ENCODE peak calls at places on chromosomes 11 and 22, in nine cellular contexts. M is neural progenitor cell, X is breast epithelium, P is fibroblast of the aortic adventitia, Y is upper lobe of right lung, A is lower lobe of right lung, D is mesendoderm, K is GM12865, G is body of pancreas. Q is an unnamed sample.

GRCh38 chr11:128021304-128022006 is 565.9 kb downstream of the ETS1 start:
- DNase-seq in M (peak), X (no peak), P (peak), Y (no peak), A (no peak), D (peak), K (no peak), G (no peak), Q (no peak)

GRCh38 chr11:31968774-31969433 is 122.0 kb upstream of the RCN1 start:
- DNase-seq in M (no peak), X (no peak), P (peak), Y (no peak), A (no peak), D (no peak), K (no peak), G (no peak), Q (no peak)

GRCh38 chr11:26348776-26349175 is 16.8 kb downstream of the ANO3 start:
- DNase-seq in M (no peak), X (no peak), P (no peak), Y (no peak), A (no peak), D (no peak), K (no peak), G (no peak), Q (no peak)

GRCh38 chr11:76376746-76377558 is 4.0 kb downstream of the THAP12 start:
- DNase-seq in M (no peak), X (no peak), P (no peak), Y (no peak), A (no peak), D (no peak), K (peak), G (no peak), Q (no peak)

GRCh38 chr11:92830382-92831148 is 138.9 kb upstream of the MTNR1B start:
- DNase-seq in M (no peak), X (no peak), P (no peak), Y (no peak), A (no peak), D (no peak), K (peak), G (no peak), Q (no peak)

GRCh38 chr11:66845143-66845875 is 2.1 kb downstream of the RCE1 start:
- DNase-seq in M (no peak), X (no peak), P (no peak), Y (no peak), A (no peak), D (no peak), K (no peak), G (peak), Q (no peak)

GRCh38 chr11:98600103-98600502 is 420.6 kb upstream of the CNTN5 start:
- DNase-seq in M (no peak), X (no peak), P (no peak), Y (no peak), A (no peak), D (no peak), K (no peak), G (no peak), Q (no peak)

GRCh38 chr22:24153353-24153752 is 27.9 kb upstream of the SUSD2 start:
- DNase-seq in M (no peak), X (no peak), P (no peak), Y (no peak), A (no peak), D (no peak), K (peak), G (no peak), Q (no peak)

GRCh38 chr11:24086921-24087320 is 409.9 kb upstream of the LUZP2 start:
- DNase-seq in M (no peak), X (no peak), P (no peak), Y (no peak), A (no peak), D (no peak), K (no peak), G (no peak), Q (no peak)

GRCh38 chr22:20949698-20950183 is 17.3 kb upstream of the AIFM3 start:
- DNase-seq in M (no peak), X (no peak), P (no peak), Y (no peak), A (no peak), D (no peak), K (no peak), G (no peak), Q (no peak)

GRCh38 chr11:33976351-33977199 is 75.0 kb upstream of the CAPRIN1 start:
- DNase-seq in M (no peak), X (no peak), P (peak), Y (no peak), A (no peak), D (no peak), K (no peak), G (no peak), Q (peak)

GRCh38 chr11:102640946-102641345 is 15.8 kb upstream of the MMP20 start:
- DNase-seq in M (peak), X (no peak), P (no peak), Y (no peak), A (no peak), D (no peak), K (no peak), G (no peak), Q (no peak)

GRCh38 chr11:35418282-35418846 is 994 bp downstream of the SLC1A2 start:
- DNase-seq in M (peak), X (no peak), P (no peak), Y (peak), A (peak), D (peak), K (no peak), G (no peak), Q (no peak)

GRCh38 chr11:94326947-94327346 is 22.6 kb downstream of the IZUMO1R start:
- DNase-seq in M (no peak), X (no peak), P (no peak), Y (no peak), A (no peak), D (no peak), K (no peak), G (no peak), Q (no peak)

GRCh38 chr22:17319541-17319940 is 49.7 kb upstream of the CECR2 start:
- DNase-seq in M (peak), X (no peak), P (no peak), Y (no peak), A (no peak), D (no peak), K (no peak), G (no peak), Q (no peak)

GRCh38 chr11:4115128-4115527 is 20.5 kb downstream of the RRM1 start:
- DNase-seq in M (no peak), X (no peak), P (no peak), Y (no peak), A (no peak), D (peak), K (no peak), G (no peak), Q (no peak)

GRCh38 chr11:62450543-62451242 is 31.9 kb downstream of the SCGB1A1 start:
- DNase-seq in M (no peak), X (no peak), P (no peak), Y (no peak), A (no peak), D (no peak), K (no peak), G (no peak), Q (no peak)

GRCh38 chr11:95506777-95507176 is 275.8 kb upstream of the SESN3 start:
- DNase-seq in M (no peak), X (no peak), P (peak), Y (no peak), A (no peak), D (no peak), K (no peak), G (no peak), Q (no peak)

GRCh38 chr11:34351051-34351450 is 6.8 kb downstream of the ABTB2 start:
- DNase-seq in M (no peak), X (no peak), P (no peak), Y (no peak), A (no peak), D (no peak), K (no peak), G (no peak), Q (no peak)

GRCh38 chr11:116073854-116074837 is 569.9 kb upstream of the CADM1 start:
- DNase-seq in M (peak), X (no peak), P (no peak), Y (no peak), A (no peak), D (peak), K (peak), G (no peak), Q (peak)

GRCh38 chr11:130979386-130979972 is 63.2 kb upstream of the SNX19 start:
- DNase-seq in M (peak), X (no peak), P (peak), Y (no peak), A (no peak), D (peak), K (peak), G (no peak), Q (no peak)

GRCh38 chr11:64925536-64926449 is 1.3 kb downstream of the PPP2R5B start:
- DNase-seq in M (peak), X (no peak), P (no peak), Y (peak), A (no peak), D (no peak), K (no peak), G (peak), Q (no peak)
- H3K4me3 ChIP-seq in M (peak), X (peak), P (peak), Y (peak), A (peak), D (no peak), K (peak), G (no peak), Q (peak)

GRCh38 chr11:68684385-68685356 is at the start of gene GAL:
- DNase-seq in M (peak), X (no peak), P (no peak), Y (peak), A (no peak), D (peak), K (no peak), G (no peak), Q (no peak)
- H3K4me3 ChIP-seq in M (peak), X (peak), P (no peak), Y (peak), A (peak), D (peak), K (no peak), G (no peak), Q (peak)

GRCh38 chr22:30546616-30547015 is at the start of gene SEC14L6:
- DNase-seq in M (no peak), X (no peak), P (no peak), Y (no peak), A (no peak), D (no peak), K (no peak), G (no peak), Q (no peak)

GRCh38 chr22:30539368-30539767 is 7.2 kb downstream of the SEC14L6 start:
- DNase-seq in M (no peak), X (no peak), P (no peak), Y (no peak), A (no peak), D (no peak), K (no peak), G (no peak), Q (no peak)

GRCh38 chr22:30542811-30543188 is 3.7 kb downstream of the SEC14L6 start:
- DNase-seq in M (no peak), X (no peak), P (no peak), Y (no peak), A (no peak), D (no peak), K (no peak), G (no peak), Q (no peak)

GRCh38 chr22:30538280-30538679 is 8.3 kb downstream of the SEC14L6 start:
- DNase-seq in M (no peak), X (no peak), P (peak), Y (no peak), A (no peak), D (no peak), K (no peak), G (no peak), Q (no peak)

DNA sequence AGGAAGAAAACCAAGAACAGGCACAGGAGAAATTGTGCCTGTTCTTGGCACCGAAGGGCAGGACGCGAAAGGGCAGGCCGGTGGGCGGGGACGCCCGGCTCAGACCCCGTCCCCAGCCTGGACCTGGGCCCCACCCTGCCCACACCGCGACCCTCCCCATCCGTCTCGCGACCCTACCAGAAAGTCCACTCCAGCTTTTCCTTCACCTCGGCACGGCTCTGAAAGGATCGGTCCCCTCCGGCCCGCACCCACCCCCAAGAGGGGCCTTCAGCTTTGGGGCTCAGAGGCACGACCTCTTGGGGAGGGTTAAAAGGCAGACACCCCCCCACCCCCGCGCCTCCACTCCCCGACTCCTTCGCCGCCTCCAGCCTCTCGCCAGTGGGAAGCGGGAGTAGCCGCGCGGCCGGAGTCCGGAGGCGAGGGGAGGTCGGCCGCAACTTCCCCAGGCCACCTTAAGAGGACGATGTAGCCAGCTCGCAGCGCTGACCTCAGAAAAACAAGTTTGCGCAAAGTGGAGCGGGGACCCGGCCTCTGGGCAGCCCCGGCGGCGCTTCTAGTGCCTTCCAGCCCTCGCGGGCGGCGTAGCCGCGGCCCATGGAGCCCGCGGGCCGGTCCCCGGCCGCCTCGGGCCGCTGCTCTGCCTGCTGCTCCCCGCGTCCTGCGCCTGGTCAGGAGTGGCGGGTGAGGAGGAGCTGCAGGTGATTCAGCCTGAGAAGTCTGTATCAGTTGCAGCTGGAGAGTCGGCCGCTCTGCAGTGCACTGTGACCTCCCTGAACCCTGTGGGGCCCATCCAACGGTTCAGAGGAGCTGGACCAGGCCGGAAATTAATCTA is 4.3 kb downstream of the SEC14L6 start:
- DNase-seq in M (peak), X (no peak), P (no peak), Y (peak), A (peak), D (peak), K (no peak), G (peak), Q (no peak)
- H3K4me3 ChIP-seq in M (peak), X (peak), P (peak), Y (peak), A (peak), D (peak), K (no peak), G (peak), Q (peak)

DNA sequence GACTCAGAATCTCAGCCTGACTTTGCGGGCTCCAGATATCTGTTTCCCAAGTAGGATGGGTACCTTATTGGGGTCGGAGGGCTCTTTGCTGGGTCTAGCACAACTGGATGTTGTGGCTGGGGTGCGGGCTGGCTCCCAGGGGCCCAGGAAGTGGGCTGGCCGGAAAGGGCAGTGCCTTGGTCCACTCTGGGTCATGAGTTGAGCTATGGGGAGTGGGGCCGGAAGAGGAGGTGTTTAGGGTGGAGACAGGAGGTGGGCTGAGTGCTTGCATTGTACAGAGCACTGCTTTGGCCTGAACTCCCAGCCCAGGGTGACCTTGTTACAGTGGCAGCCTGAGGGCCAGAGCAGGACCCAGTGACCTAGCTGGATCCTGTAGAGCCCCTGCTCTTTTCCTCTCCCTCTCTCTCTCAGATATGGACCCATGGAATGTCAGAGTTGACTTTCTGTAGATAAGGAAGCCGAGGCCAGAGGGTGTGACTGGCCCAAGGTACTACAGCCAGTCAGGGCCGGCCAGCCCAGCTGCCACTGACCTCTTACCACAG is 13.2 kb downstream of the PHLDB1 start:
- DNase-seq in M (no peak), X (no peak), P (no peak), Y (peak), A (peak), D (no peak), K (no peak), G (no peak), Q (no peak)
- H3K4me3 ChIP-seq in M (peak), X (peak), P (peak), Y (peak), A (peak), D (no peak), K (no peak), G (no peak), Q (peak)

Q was measured in epithelial cell of proximal tubule.